ENCODE peak calls at places on chromosomes 4 and X, in five cellular contexts. One of them, this sample, is unnamed.

GRCh38 chr4:90127223-90127705 is at the start of gene CCSER1:
- DNase-seq in foreskin fibroblast: no peak
- DNase-seq in NT2/D1: no peak
- DNase-seq in activated CD4-positive, alpha-beta T cell treated with anti-CD3 and anti-CD28 coated beads, Interleukin-2, amount 50 U/mL, for 1 hour: peak; percentile 21
- DNase-seq in EH: peak; percentile 16
- DNase-seq in this sample: peak; percentile 95

GRCh38 chr4:120815361-120815760 is 107.2 kb downstream of the PRDM5 start:
- DNase-seq in foreskin fibroblast: no peak
- DNase-seq in NT2/D1: no peak
- DNase-seq in activated CD4-positive, alpha-beta T cell treated with anti-CD3 and anti-CD28 coated beads, Interleukin-2, amount 50 U/mL, for 1 hour: no peak
- DNase-seq in EH: no peak
- DNase-seq in this sample: no peak

GRCh38 chr4:82799006-82799881 is 648 bp upstream of the SCD5 start:
- DNase-seq in foreskin fibroblast: no peak
- DNase-seq in NT2/D1: no peak
- DNase-seq in activated CD4-positive, alpha-beta T cell treated with anti-CD3 and anti-CD28 coated beads, Interleukin-2, amount 50 U/mL, for 1 hour: no peak
- DNase-seq in EH: peak; percentile 27
- DNase-seq in this sample: no peak

GRCh38 chr4:158895797-158896442 is 127.1 kb downstream of the FNIP2 start:
- DNase-seq in foreskin fibroblast: no peak
- DNase-seq in NT2/D1: no peak
- DNase-seq in activated CD4-positive, alpha-beta T cell treated with anti-CD3 and anti-CD28 coated beads, Interleukin-2, amount 50 U/mL, for 1 hour: no peak
- DNase-seq in EH: no peak
- DNase-seq in this sample: no peak

GRCh38 chr4:7161721-7162214 is 30.6 kb upstream of the SORCS2 start:
- DNase-seq in foreskin fibroblast: no peak
- DNase-seq in NT2/D1: no peak
- DNase-seq in activated CD4-positive, alpha-beta T cell treated with anti-CD3 and anti-CD28 coated beads, Interleukin-2, amount 50 U/mL, for 1 hour: no peak
- DNase-seq in EH: peak; percentile 37
- DNase-seq in this sample: peak; percentile 39

GRCh38 chrX:47523713-47524166 is 37.3 kb upstream of the ARAF start:
- DNase-seq in foreskin fibroblast: no peak
- DNase-seq in NT2/D1: no peak
- DNase-seq in activated CD4-positive, alpha-beta T cell treated with anti-CD3 and anti-CD28 coated beads, Interleukin-2, amount 50 U/mL, for 1 hour: no peak
- DNase-seq in EH: no peak
- DNase-seq in this sample: no peak

GRCh38 chr4:48194986-48195773 is 61.1 kb upstream of the TXK start:
- DNase-seq in foreskin fibroblast: peak; percentile 88
- DNase-seq in NT2/D1: no peak
- DNase-seq in activated CD4-positive, alpha-beta T cell treated with anti-CD3 and anti-CD28 coated beads, Interleukin-2, amount 50 U/mL, for 1 hour: no peak
- DNase-seq in EH: peak; percentile 46
- DNase-seq in this sample: no peak

GRCh38 chr4:47528651-47529050 is 43.6 kb downstream of the ATP10D start:
- DNase-seq in foreskin fibroblast: peak; percentile 62
- DNase-seq in NT2/D1: no peak
- DNase-seq in activated CD4-positive, alpha-beta T cell treated with anti-CD3 and anti-CD28 coated beads, Interleukin-2, amount 50 U/mL, for 1 hour: no peak
- DNase-seq in EH: peak; percentile 91
- DNase-seq in this sample: no peak

GRCh38 chrX:1599791-1600405 is 8.5 kb downstream of the AKAP17A start:
- DNase-seq in foreskin fibroblast: no peak
- DNase-seq in NT2/D1: no peak
- DNase-seq in activated CD4-positive, alpha-beta T cell treated with anti-CD3 and anti-CD28 coated beads, Interleukin-2, amount 50 U/mL, for 1 hour: no peak
- DNase-seq in EH: no peak
- DNase-seq in this sample: peak; percentile 72

GRCh38 chr4:168451744-168452394 is 28.4 kb downstream of the DDX60L start:
- DNase-seq in foreskin fibroblast: peak; percentile 71
- DNase-seq in NT2/D1: no peak
- DNase-seq in activated CD4-positive, alpha-beta T cell treated with anti-CD3 and anti-CD28 coated beads, Interleukin-2, amount 50 U/mL, for 1 hour: no peak
- DNase-seq in EH: peak; percentile 87
- DNase-seq in this sample: no peak

GRCh38 chr4:96035727-96036126 is 195.8 kb downstream of the PDHA2 start:
- DNase-seq in foreskin fibroblast: no peak
- DNase-seq in NT2/D1: peak; percentile 22
- DNase-seq in activated CD4-positive, alpha-beta T cell treated with anti-CD3 and anti-CD28 coated beads, Interleukin-2, amount 50 U/mL, for 1 hour: no peak
- DNase-seq in EH: no peak
- DNase-seq in this sample: no peak

GRCh38 chr4:24978291-24979072 is 52.3 kb downstream of the LGI2 start:
- DNase-seq in foreskin fibroblast: peak; percentile 16
- DNase-seq in NT2/D1: no peak
- DNase-seq in activated CD4-positive, alpha-beta T cell treated with anti-CD3 and anti-CD28 coated beads, Interleukin-2, amount 50 U/mL, for 1 hour: no peak
- DNase-seq in EH: peak; percentile 12
- DNase-seq in this sample: no peak

GRCh38 chr4:180828455-180829018 is 1414.7 kb upstream of the TENM3 start:
- DNase-seq in foreskin fibroblast: no peak
- DNase-seq in NT2/D1: no peak
- DNase-seq in activated CD4-positive, alpha-beta T cell treated with anti-CD3 and anti-CD28 coated beads, Interleukin-2, amount 50 U/mL, for 1 hour: no peak
- DNase-seq in EH: peak; percentile 57
- DNase-seq in this sample: no peak

GRCh38 chr4:121129606-121130346 is 34.3 kb downstream of the TNIP3 start:
- DNase-seq in foreskin fibroblast: no peak
- DNase-seq in NT2/D1: no peak
- DNase-seq in activated CD4-positive, alpha-beta T cell treated with anti-CD3 and anti-CD28 coated beads, Interleukin-2, amount 50 U/mL, for 1 hour: no peak
- DNase-seq in EH: no peak
- DNase-seq in this sample: no peak

GRCh38 chr4:93776386-93777080 is 52.0 kb upstream of the ATOH1 start:
- DNase-seq in foreskin fibroblast: no peak
- DNase-seq in NT2/D1: no peak
- DNase-seq in activated CD4-positive, alpha-beta T cell treated with anti-CD3 and anti-CD28 coated beads, Interleukin-2, amount 50 U/mL, for 1 hour: no peak
- DNase-seq in EH: peak; percentile 17
- DNase-seq in this sample: no peak

GRCh38 chr4:79290376-79290775 is 35.5 kb downstream of the NAA11 start:
- DNase-seq in foreskin fibroblast: no peak
- DNase-seq in NT2/D1: no peak
- DNase-seq in activated CD4-positive, alpha-beta T cell treated with anti-CD3 and anti-CD28 coated beads, Interleukin-2, amount 50 U/mL, for 1 hour: no peak
- DNase-seq in EH: no peak
- DNase-seq in this sample: no peak